ENCODE peak calls at places on chromosomes 7 and 10, in five cellular contexts. T is astrocyte of the spinal cord; G is cardiac muscle cell; Y is stimulated activated CD8-positive, alpha-beta memory T cell treated with anti-CD3 and anti-CD28 coated beads, Interleukin-2, amount 100 ng/mL, for 1 hour; V is stimulated activated naive CD8-positive, alpha-beta T cell treated with anti-CD3 and anti-CD28 coated beads, Interleukin-15, amount 100 ng/mL, for 72 hours. W is an unnamed sample.

GRCh38 chr7:2079332-2080068 is 153.2 kb downstream of the MAD1L1 start:
- DNase-seq in T (peak), G (no peak), Y (no peak), V (no peak), W (no peak)

GRCh38 chr10:6607778-6608177 is 27.7 kb upstream of the PRKCQ start:
- DNase-seq in T (no peak), G (no peak), Y (no peak), V (no peak), W (no peak)

GRCh38 chr7:114190387-114190786 is 224.2 kb upstream of the FOXP2 start:
- DNase-seq in T (no peak), G (no peak), Y (no peak), V (no peak), W (no peak)

GRCh38 chr10:59829024-59829423 is 75.8 kb upstream of the MRLN start:
- DNase-seq in T (no peak), G (no peak), Y (no peak), V (no peak), W (no peak)

GRCh38 chr10:125060851-125061556 is 99.4 kb downstream of the CTBP2 start:
- DNase-seq in T (peak), G (peak), Y (peak), V (no peak), W (no peak)

GRCh38 chr7:23443974-23444373 is 26.3 kb downstream of the IGF2BP3 start:
- DNase-seq in T (no peak), G (no peak), Y (no peak), V (no peak), W (no peak)

GRCh38 chr10:88478256-88478655 is 104.9 kb downstream of the RNLS start:
- DNase-seq in T (no peak), G (no peak), Y (no peak), V (no peak), W (no peak)

GRCh38 chr7:123348700-123349099 is 148.9 kb upstream of the SLC13A1 start:
- DNase-seq in T (no peak), G (peak), Y (no peak), V (no peak), W (no peak)

GRCh38 chr10:57247271-57247670 is 886.2 kb upstream of the ZWINT start:
- DNase-seq in T (no peak), G (no peak), Y (no peak), V (no peak), W (no peak)

GRCh38 chr10:114045071-114045737 is 1.5 kb downstream of the ADRB1 start:
- DNase-seq in T (no peak), G (peak), Y (no peak), V (peak), W (no peak)

GRCh38 chr10:117497736-117498135 is 44.8 kb upstream of the EMX2 start:
- DNase-seq in T (no peak), G (no peak), Y (no peak), V (no peak), W (no peak)

GRCh38 chr10:120423350-120424197 is 33.5 kb upstream of the PLPP4 start:
- DNase-seq in T (peak), G (peak), Y (no peak), V (peak), W (no peak)

GRCh38 chr7:80659120-80660055 is 20.9 kb downstream of the CD36 start:
- DNase-seq in T (peak), G (peak), Y (no peak), V (no peak), W (no peak)

GRCh38 chr10:95360122-95360715 is 69.4 kb upstream of the PDLIM1 start:
- DNase-seq in T (no peak), G (no peak), Y (no peak), V (no peak), W (no peak)

GRCh38 chr10:43206391-43207235 is 60.3 kb downstream of the RASGEF1A start:
- DNase-seq in T (no peak), G (no peak), Y (no peak), V (no peak), W (no peak)

GRCh38 chr7:101622609-101623178 is 6.4 kb downstream of the MYL10 start:
- DNase-seq in T (no peak), G (no peak), Y (no peak), V (no peak), W (no peak)

GRCh38 chr7:105863876-105864275 is 12.5 kb downstream of the ATXN7L1 start:
- DNase-seq in T (no peak), G (no peak), Y (no peak), V (no peak), W (no peak)

GRCh38 chr7:1349351-1349761 is 109.9 kb downstream of the MICALL2 start:
- DNase-seq in T (no peak), G (no peak), Y (no peak), V (no peak), W (no peak)

GRCh38 chr10:16964571-16965241 is 147.5 kb upstream of the RSU1 start:
- DNase-seq in T (no peak), G (no peak), Y (no peak), V (no peak), W (no peak)

GRCh38 chr7:33719059-33719581 is 186.2 kb upstream of the BMPER start:
- DNase-seq in T (no peak), G (peak), Y (no peak), V (no peak), W (no peak)

GRCh38 chr7:2012981-2013380 is 219.8 kb downstream of the MAD1L1 start:
- DNase-seq in T (peak), G (no peak), Y (no peak), V (no peak), W (no peak)

GRCh38 chr10:95172851-95173250 is 21.2 kb upstream of the ACSM6 start:
- DNase-seq in T (no peak), G (no peak), Y (no peak), V (no peak), W (no peak)

GRCh38 chr10:49133706-49134248 is at the start of gene FAM170B:
- DNase-seq in T (no peak), G (no peak), Y (no peak), V (no peak), W (no peak)

GRCh38 chr10:102452672-102453340 is 1.5 kb upstream of the C10orf95 start:
- DNase-seq in T (peak), G (no peak), Y (no peak), V (peak), W (no peak)

GRCh38 chr10:48493083-48493871 is 111.6 kb downstream of the ARHGAP22 start:
- DNase-seq in T (no peak), G (no peak), Y (no peak), V (no peak), W (no peak)

GRCh38 chr10:81600185-81600584 is 274.8 kb upstream of the NRG3 start:
- DNase-seq in T (peak), G (no peak), Y (no peak), V (no peak), W (no peak)

GRCh38 chr10:132737390-132738048 is 48.4 kb downstream of the NKX6-2 start:
- DNase-seq in T (no peak), G (no peak), Y (no peak), V (no peak), W (no peak)

GRCh38 chr10:96996275-96996980 is 164.3 kb downstream of the LCOR start:
- DNase-seq in T (no peak), G (no peak), Y (no peak), V (no peak), W (no peak)

GRCh38 chr10:89653410-89653828 is 8.4 kb upstream of the PANK1 start:
- DNase-seq in T (peak), G (no peak), Y (no peak), V (no peak), W (no peak)

GRCh38 chr7:124688991-124689390 is 76.6 kb downstream of the GPR37 start:
- DNase-seq in T (peak), G (no peak), Y (no peak), V (no peak), W (no peak)

GRCh38 chr7:98802088-98802780 is 67.6 kb downstream of the TMEM130 start:
- DNase-seq in T (peak), G (no peak), Y (no peak), V (peak), W (no peak)

GRCh38 chr10:28774051-28774995 is 97.0 kb downstream of the BAMBI start:
- DNase-seq in T (no peak), G (no peak), Y (no peak), V (no peak), W (no peak)

GRCh38 chr10:104546756-104547155 is 94.3 kb upstream of the SORCS3 start:
- DNase-seq in T (no peak), G (no peak), Y (no peak), V (no peak), W (no peak)

GRCh38 chr7:73717991-73718405 is 1.5 kb downstream of the STX1A start:
- DNase-seq in T (peak), G (no peak), Y (peak), V (peak), W (no peak)

W was measured in esophagus squamous epithelium.